ENCODE peak calls at places on chromosomes 11 and 22, in four cellular contexts. P, Y, Q and C are unnamed samples.
A peak's percentile ranks its signal among the peaks of the same experiment; 100 is the strongest.

GRCh38 chr11:6200975-6201374 is 2.0 kb downstream of the OR52W1 start:
- DNase-seq in P (no peak), Y (no peak), Q (peak; percentile 100), C (no peak)

GRCh38 chr22:25232301-25232700 is 12.9 kb downstream of the CRYBB2 start:
- DNase-seq in P (no peak), Y (no peak), Q (no peak), C (no peak)

GRCh38 chr11:30586251-30587144 is at the start of gene MPPED2:
- DNase-seq in P (peak; percentile 9), Y (no peak), Q (no peak), C (peak; percentile 71)

GRCh38 chr22:38982008-38982927 is at the start of gene APOBEC3B:
- DNase-seq in P (peak; percentile 77), Y (peak; percentile 85), Q (peak; percentile 83), C (peak; percentile 64)

GRCh38 chr11:6900327-6900999 is 8.2 kb upstream of the OR2D2 start:
- DNase-seq in P (no peak), Y (no peak), Q (no peak), C (no peak)

GRCh38 chr11:70763606-70764005 is 365.3 kb downstream of the CTTN start:
- DNase-seq in P (no peak), Y (no peak), Q (no peak), C (no peak)

GRCh38 chr11:75490221-75491181 is 35.2 kb downstream of the GDPD5 start:
- DNase-seq in P (no peak), Y (no peak), Q (no peak), C (no peak)

GRCh38 chr11:123357353-123357989 is 72.6 kb upstream of the GRAMD1B start:
- DNase-seq in P (no peak), Y (no peak), Q (no peak), C (no peak)

GRCh38 chr22:43883012-43883661 is 8.7 kb downstream of the PNPLA5 start:
- DNase-seq in P (peak; percentile 76), Y (no peak), Q (peak; percentile 47), C (peak; percentile 79)

GRCh38 chr22:49880281-49880680 is 26.6 kb downstream of the ZBED4 start:
- DNase-seq in P (no peak), Y (peak; percentile 53), Q (no peak), C (peak; percentile 49)

GRCh38 chr11:8283510-8284272 is 20.0 kb upstream of the LMO1 start:
- DNase-seq in P (peak; percentile 26), Y (no peak), Q (no peak), C (no peak)

GRCh38 chr22:32271389-32271788 is 16.2 kb upstream of the SLC5A4 start:
- DNase-seq in P (no peak), Y (no peak), Q (no peak), C (no peak)

GRCh38 chr22:24413726-24414385 is 13.5 kb upstream of the ADORA2A start:
- DNase-seq in P (no peak), Y (no peak), Q (no peak), C (no peak)

GRCh38 chr11:45974806-45975205 is 52.4 kb downstream of the LARGE2 start:
- DNase-seq in P (no peak), Y (no peak), Q (no peak), C (no peak)

GRCh38 chr11:57500926-57501325 is 14.6 kb downstream of the SLC43A1 start:
- DNase-seq in P (no peak), Y (no peak), Q (no peak), C (no peak)

GRCh38 chr22:45678961-45679912 is 7.6 kb downstream of the ATXN10 start:
- DNase-seq in P (no peak), Y (peak; percentile 51), Q (no peak), C (no peak)

GRCh38 chr11:2555891-2556290 is 111.1 kb downstream of the KCNQ1 start:
- DNase-seq in P (no peak), Y (no peak), Q (no peak), C (no peak)

GRCh38 chr11:104609297-104609696 is 289.0 kb downstream of the CASP12 start:
- DNase-seq in P (no peak), Y (no peak), Q (no peak), C (peak; percentile 6)

GRCh38 chr11:29310016-29310415 is 706.8 kb downstream of the KCNA4 start:
- DNase-seq in P (no peak), Y (no peak), Q (no peak), C (no peak)

GRCh38 chr22:41951898-41952474 is at the start of gene SMIM45:
- DNase-seq in P (no peak), Y (no peak), Q (no peak), C (no peak)

GRCh38 chr11:102226702-102227101 is 90.6 kb upstream of the BIRC3 start:
- DNase-seq in P (no peak), Y (no peak), Q (no peak), C (no peak)

GRCh38 chr11:115191761-115192160 is 312.5 kb downstream of the CADM1 start:
- DNase-seq in P (no peak), Y (no peak), Q (no peak), C (no peak)

GRCh38 chr11:13260196-13260962 is 17.2 kb upstream of the BMAL1 start:
- DNase-seq in P (no peak), Y (no peak), Q (no peak), C (no peak)

GRCh38 chr22:45164217-45165123 is 745 bp downstream of the NUP50 start:
- DNase-seq in P (peak; percentile 64), Y (no peak), Q (no peak), C (peak; percentile 47)

GRCh38 chr11:100010393-100010792 is 676.7 kb upstream of the ARHGAP42 start:
- DNase-seq in P (no peak), Y (no peak), Q (no peak), C (no peak)

GRCh38 chr11:106186630-106187029 is 109.2 kb downstream of the AASDHPPT start:
- DNase-seq in P (no peak), Y (no peak), Q (no peak), C (no peak)

GRCh38 chr22:48739348-48740085 is 1088.2 kb downstream of the BRD1 start:
- DNase-seq in P (no peak), Y (no peak), Q (no peak), C (no peak)

DNA sequence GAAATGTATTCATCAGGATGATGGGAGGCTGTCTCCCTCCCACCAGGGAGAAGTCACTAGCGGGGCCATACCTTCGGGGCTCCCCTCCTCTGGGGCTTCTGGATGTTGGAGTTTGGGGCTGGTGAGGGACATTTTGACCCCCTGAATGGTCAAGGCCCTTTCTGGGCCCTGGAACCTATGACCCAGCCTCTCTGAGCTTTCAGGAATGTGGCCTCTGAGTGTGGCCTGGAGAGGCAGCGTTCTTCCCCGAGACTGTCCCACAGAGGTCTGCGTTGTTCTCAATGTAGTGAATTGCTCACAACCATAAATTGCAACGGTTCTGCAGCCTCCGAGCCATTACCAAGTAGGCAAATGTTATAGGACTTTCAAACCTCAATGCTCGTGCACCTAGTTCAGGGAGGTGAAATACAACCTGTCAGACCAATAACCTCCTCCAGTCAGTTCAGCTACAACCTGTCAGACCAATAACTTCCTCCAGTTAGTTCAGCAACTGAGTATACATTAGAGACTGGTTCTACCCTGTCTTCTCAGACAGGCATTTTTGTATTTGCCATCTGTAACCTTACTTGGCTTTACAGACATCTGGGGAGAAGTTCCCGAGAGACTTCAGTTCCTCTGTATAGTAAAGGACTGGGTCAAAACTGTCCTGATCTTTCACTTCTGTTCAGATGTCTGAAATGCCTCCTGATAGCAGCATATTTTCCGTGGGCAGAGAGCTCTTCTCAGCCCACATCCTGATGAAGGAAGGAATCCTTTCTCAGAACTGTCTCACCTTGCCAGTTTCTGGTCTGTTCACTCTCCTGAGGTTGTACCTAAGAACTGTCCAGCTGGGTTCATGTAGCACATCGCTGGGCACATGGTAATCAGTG is 34.1 kb downstream of the MICAL2 start:
- DNase-seq in P (no peak), Y (no peak), Q (no peak), C (no peak)
- TF ChIP-seq SPI1 in P (no peak), Y (no peak), Q (peak; percentile 1), C (no peak)

DNA sequence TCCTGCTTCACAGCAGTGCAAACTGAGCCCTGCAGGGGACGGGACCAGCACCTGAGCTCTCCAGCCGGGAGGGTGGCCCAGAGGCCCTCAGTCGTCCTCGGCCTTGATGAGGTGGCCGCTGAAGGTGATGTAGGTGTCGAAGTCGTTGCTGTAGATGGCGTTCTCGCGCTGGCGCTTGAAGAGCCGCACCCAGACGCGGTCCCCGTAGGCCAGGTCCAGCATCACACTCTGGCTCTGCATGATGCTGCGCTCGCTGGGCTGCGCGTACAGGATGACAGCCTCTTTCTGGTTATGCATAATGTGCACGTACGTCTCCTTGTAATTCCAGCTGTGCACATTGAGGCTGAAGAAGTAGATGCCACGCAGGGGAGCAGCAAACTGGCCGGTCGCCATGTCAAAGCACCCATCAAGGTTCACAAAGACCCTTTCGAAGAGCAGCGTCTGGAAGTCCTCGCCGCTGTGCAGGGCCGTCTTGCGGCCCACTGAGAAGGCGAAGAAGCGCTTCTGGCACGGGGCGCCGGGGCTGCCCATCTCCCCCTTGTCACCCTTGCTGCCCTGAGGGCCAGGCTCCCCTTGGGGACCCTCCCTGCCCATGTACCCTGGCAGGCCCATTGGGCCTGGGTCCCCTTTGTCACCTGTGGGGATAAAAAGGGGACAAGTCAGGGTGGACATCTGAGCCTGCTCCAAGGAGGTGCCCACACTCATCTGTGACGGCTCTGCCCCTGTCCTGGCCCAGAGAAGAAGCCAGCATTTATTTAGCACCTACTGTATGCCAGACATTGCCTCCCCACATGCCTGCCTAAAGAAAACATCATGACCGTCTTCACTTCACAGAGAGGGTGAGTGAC is 5.7 kb downstream of the C1QTNF6 start:
- DNase-seq in P (peak; percentile 25), Y (no peak), Q (no peak), C (no peak)
- TF ChIP-seq SPI1 in P (no peak), Y (no peak), Q (no peak), C (no peak)

GRCh38 chr11:78417888-78418583 is 416 bp upstream of the GAB2 start:
- DNase-seq in P (peak; percentile 90), Y (no peak), Q (peak; percentile 47), C (peak; percentile 67)

GRCh38 chr11:78419327-78419726 is 1.7 kb upstream of the GAB2 start:
- DNase-seq in P (no peak), Y (no peak), Q (peak; percentile 37), C (no peak)

GRCh38 chr11:78418584-78419211 is 1.1 kb upstream of the GAB2 start:
- DNase-seq in P (no peak), Y (no peak), Q (no peak), C (no peak)

GRCh38 chr11:78420796-78421209 is 3.2 kb upstream of the GAB2 start:
- DNase-seq in P (no peak), Y (no peak), Q (no peak), C (no peak)

DNA sequence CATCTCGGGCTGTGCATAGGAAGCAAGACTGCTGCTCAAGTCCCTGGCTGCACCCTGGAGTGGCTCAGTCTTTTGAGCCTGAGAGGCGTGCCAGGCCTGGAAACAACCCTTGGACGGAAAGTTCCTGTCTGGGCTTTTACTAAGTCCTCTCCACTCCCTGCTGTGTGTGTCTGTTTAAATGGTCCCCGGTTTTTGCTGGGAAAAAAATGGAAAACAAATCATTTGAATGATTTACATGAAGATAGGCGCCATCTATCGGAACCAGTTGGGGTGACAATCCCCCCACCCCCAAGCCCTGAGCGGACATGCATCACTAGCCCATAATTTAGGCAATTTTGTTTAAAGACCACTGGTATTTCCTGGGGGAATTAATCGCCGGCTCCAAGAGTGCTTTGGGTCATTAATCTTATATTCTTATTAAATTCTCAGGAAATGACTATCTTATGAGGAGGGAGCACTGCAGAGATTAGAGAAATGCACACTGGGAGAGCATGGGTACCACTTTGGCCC is 2.7 kb upstream of the GAB2 start:
- DNase-seq in P (peak; percentile 39), Y (no peak), Q (no peak), C (no peak)
- TF ChIP-seq SPI1 in P (no peak), Y (no peak), Q (no peak), C (no peak)

DNA sequence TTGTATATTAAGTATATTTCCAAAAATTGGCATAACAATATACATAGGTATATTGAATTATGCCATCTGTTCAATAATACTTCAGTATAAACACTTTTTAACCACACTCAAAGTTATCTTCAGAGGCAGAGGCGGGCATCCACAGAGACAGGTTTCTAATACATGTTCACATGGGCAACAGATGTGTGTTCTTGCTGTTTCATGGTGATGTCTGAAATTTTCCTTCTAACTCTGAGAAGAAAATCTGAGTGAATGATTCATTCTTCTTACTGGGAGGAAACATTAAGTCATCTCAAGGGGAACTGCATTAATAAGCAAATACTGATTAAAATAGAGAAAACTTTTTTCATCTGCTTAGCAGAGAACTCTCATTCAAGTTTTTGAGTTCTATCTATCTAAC is 1074.5 kb downstream of the LRRC4C start:
- DNase-seq in P (no peak), Y (no peak), Q (no peak), C (no peak)
- TF ChIP-seq SPI1 in P (no peak), Y (no peak), Q (no peak), C (no peak)